ENCODE peak calls at places on chromosomes 13 and 19, in six cellular contexts. One of them, this sample, is unnamed.

GRCh38 chr19:7736148-7736547 is 4.2 kb upstream of the CLEC4G start:
- DNase-seq in thoracic aorta: no peak
- DNase-seq in heart right ventricle: no peak
- DNase-seq in brain microvascular endothelial cell: no peak
- DNase-seq in left ventricle myocardium inferior: no peak
- DNase-seq in OCI-LY7: no peak
- DNase-seq in this sample: no peak

GRCh38 chr19:535017-535835 is 3.7 kb downstream of the CDC34 start:
- DNase-seq in left ventricle myocardium inferior: no peak
- DNase-seq in heart right ventricle: no peak
- DNase-seq in thoracic aorta: no peak
- DNase-seq in OCI-LY7: no peak
- DNase-seq in brain microvascular endothelial cell: no peak
- DNase-seq in this sample: no peak

GRCh38 chr19:47239152-47239551 is 8.2 kb upstream of the BBC3 start:
- DNase-seq in left ventricle myocardium inferior: no peak
- DNase-seq in OCI-LY7: peak
- DNase-seq in thoracic aorta: no peak
- DNase-seq in heart right ventricle: no peak
- DNase-seq in brain microvascular endothelial cell: no peak
- DNase-seq in this sample: no peak

GRCh38 chr13:30334663-30335386 is 27.5 kb upstream of the KATNAL1 start:
- DNase-seq in heart right ventricle: no peak
- DNase-seq in left ventricle myocardium inferior: no peak
- DNase-seq in brain microvascular endothelial cell: no peak
- DNase-seq in thoracic aorta: no peak
- DNase-seq in OCI-LY7: peak
- DNase-seq in this sample: no peak

GRCh38 chr13:95870421-95870820 is 182.8 kb downstream of the UGGT2 start:
- DNase-seq in left ventricle myocardium inferior: no peak
- DNase-seq in OCI-LY7: no peak
- DNase-seq in thoracic aorta: no peak
- DNase-seq in heart right ventricle: no peak
- DNase-seq in brain microvascular endothelial cell: no peak
- DNase-seq in this sample: no peak

GRCh38 chr19:6233827-6234511 is 45.8 kb downstream of the MLLT1 start:
- DNase-seq in left ventricle myocardium inferior: peak
- DNase-seq in heart right ventricle: peak
- DNase-seq in thoracic aorta: no peak
- DNase-seq in OCI-LY7: no peak
- DNase-seq in brain microvascular endothelial cell: no peak
- DNase-seq in this sample: no peak

GRCh38 chr13:65112123-65113075 is 2117.7 kb downstream of the PCDH9 start:
- DNase-seq in thoracic aorta: no peak
- DNase-seq in left ventricle myocardium inferior: no peak
- DNase-seq in heart right ventricle: no peak
- DNase-seq in OCI-LY7: no peak
- DNase-seq in brain microvascular endothelial cell: peak
- DNase-seq in this sample: no peak

GRCh38 chr19:38707512-38708114 is 36.7 kb downstream of the CAPN12 start:
- DNase-seq in left ventricle myocardium inferior: peak
- DNase-seq in brain microvascular endothelial cell: peak
- DNase-seq in OCI-LY7: no peak
- DNase-seq in heart right ventricle: peak
- DNase-seq in thoracic aorta: no peak
- DNase-seq in this sample: no peak

GRCh38 chr19:532578-533484 is 1.3 kb downstream of the CDC34 start:
- DNase-seq in brain microvascular endothelial cell: peak
- DNase-seq in left ventricle myocardium inferior: peak
- DNase-seq in heart right ventricle: peak
- DNase-seq in OCI-LY7: peak
- DNase-seq in thoracic aorta: no peak
- DNase-seq in this sample: no peak

GRCh38 chr13:80273717-80274116 is 67.2 kb downstream of the SPRY2 start:
- DNase-seq in left ventricle myocardium inferior: no peak
- DNase-seq in heart right ventricle: no peak
- DNase-seq in OCI-LY7: no peak
- DNase-seq in brain microvascular endothelial cell: no peak
- DNase-seq in thoracic aorta: no peak
- DNase-seq in this sample: no peak

GRCh38 chr13:37602743-37603381 is 4.3 kb upstream of the POSTN start:
- DNase-seq in thoracic aorta: no peak
- DNase-seq in OCI-LY7: peak
- DNase-seq in left ventricle myocardium inferior: no peak
- DNase-seq in brain microvascular endothelial cell: no peak
- DNase-seq in heart right ventricle: no peak
- DNase-seq in this sample: no peak

GRCh38 chr13:35474551-35474950 is 1.9 kb downstream of the MAB21L1 start:
- DNase-seq in left ventricle myocardium inferior: no peak
- DNase-seq in OCI-LY7: no peak
- DNase-seq in heart right ventricle: no peak
- DNase-seq in thoracic aorta: no peak
- DNase-seq in brain microvascular endothelial cell: no peak
- DNase-seq in this sample: no peak

GRCh38 chr19:6275170-6275744 is 4.5 kb downstream of the MLLT1 start:
- DNase-seq in thoracic aorta: no peak
- DNase-seq in OCI-LY7: no peak
- DNase-seq in left ventricle myocardium inferior: no peak
- DNase-seq in brain microvascular endothelial cell: no peak
- DNase-seq in heart right ventricle: no peak
- DNase-seq in this sample: no peak

GRCh38 chr13:41199526-41199925 is 5.2 kb upstream of the KBTBD7 start:
- DNase-seq in heart right ventricle: no peak
- DNase-seq in left ventricle myocardium inferior: no peak
- DNase-seq in thoracic aorta: no peak
- DNase-seq in OCI-LY7: peak
- DNase-seq in brain microvascular endothelial cell: no peak
- DNase-seq in this sample: no peak

GRCh38 chr13:36509369-36509768 is 77.1 kb downstream of the CCNA1 start:
- DNase-seq in brain microvascular endothelial cell: no peak
- DNase-seq in heart right ventricle: no peak
- DNase-seq in thoracic aorta: no peak
- DNase-seq in OCI-LY7: no peak
- DNase-seq in left ventricle myocardium inferior: no peak
- DNase-seq in this sample: no peak

GRCh38 chr13:51845574-51846318 is 769 bp upstream of the TMEM272 start:
- DNase-seq in heart right ventricle: no peak
- DNase-seq in thoracic aorta: no peak
- DNase-seq in OCI-LY7: no peak
- DNase-seq in left ventricle myocardium inferior: no peak
- DNase-seq in brain microvascular endothelial cell: no peak
- DNase-seq in this sample: no peak

GRCh38 chr19:45882652-45883585 is 3.0 kb downstream of the IRF2BP1 start:
- DNase-seq in brain microvascular endothelial cell: peak
- DNase-seq in left ventricle myocardium inferior: peak
- DNase-seq in heart right ventricle: peak
- DNase-seq in thoracic aorta: no peak
- DNase-seq in OCI-LY7: peak
- DNase-seq in this sample: peak

GRCh38 chr19:44846455-44847143 is 502 bp downstream of the NECTIN2 start:
- DNase-seq in heart right ventricle: peak
- DNase-seq in OCI-LY7: no peak
- DNase-seq in brain microvascular endothelial cell: peak
- DNase-seq in thoracic aorta: no peak
- DNase-seq in left ventricle myocardium inferior: no peak
- DNase-seq in this sample: no peak

GRCh38 chr19:16851031-16851712 is 22.0 kb downstream of the SIN3B start:
- DNase-seq in thoracic aorta: no peak
- DNase-seq in OCI-LY7: no peak
- DNase-seq in left ventricle myocardium inferior: no peak
- DNase-seq in heart right ventricle: no peak
- DNase-seq in brain microvascular endothelial cell: peak
- DNase-seq in this sample: peak
- TF ChIP-seq CTCF in thoracic aorta: no peak
- TF ChIP-seq CTCF in OCI-LY7: no peak
- TF ChIP-seq CTCF in left ventricle myocardium inferior: no peak
- TF ChIP-seq CTCF in heart right ventricle: no peak
- TF ChIP-seq CTCF in brain microvascular endothelial cell: no peak
- TF ChIP-seq CTCF in this sample: no peak

GRCh38 chr13:74629985-74630384 is 495.8 kb upstream of the KLF12 start:
- DNase-seq in OCI-LY7: no peak
- DNase-seq in left ventricle myocardium inferior: no peak
- DNase-seq in heart right ventricle: no peak
- DNase-seq in brain microvascular endothelial cell: no peak
- DNase-seq in thoracic aorta: no peak
- DNase-seq in this sample: no peak
- H3K4me3 ChIP-seq in OCI-LY7: no peak
- H3K4me3 ChIP-seq in left ventricle myocardium inferior: no peak
- H3K4me3 ChIP-seq in heart right ventricle: no peak
- H3K4me3 ChIP-seq in brain microvascular endothelial cell: no peak
- H3K4me3 ChIP-seq in thoracic aorta: no peak
- H3K4me3 ChIP-seq in this sample: no peak

GRCh38 chr13:112796190-112796915 is 106.5 kb downstream of the ATP11A start:
- DNase-seq in heart right ventricle: no peak
- DNase-seq in left ventricle myocardium inferior: no peak
- DNase-seq in OCI-LY7: no peak
- DNase-seq in thoracic aorta: no peak
- DNase-seq in brain microvascular endothelial cell: no peak
- DNase-seq in this sample: no peak

GRCh38 chr13:112800057-112800456 is 110.2 kb downstream of the ATP11A start:
- DNase-seq in left ventricle myocardium inferior: no peak
- DNase-seq in brain microvascular endothelial cell: no peak
- DNase-seq in thoracic aorta: no peak
- DNase-seq in heart right ventricle: no peak
- DNase-seq in OCI-LY7: no peak
- DNase-seq in this sample: no peak

GRCh38 chr13:112802808-112803207 is 113.0 kb downstream of the ATP11A start:
- DNase-seq in heart right ventricle: no peak
- DNase-seq in OCI-LY7: no peak
- DNase-seq in left ventricle myocardium inferior: no peak
- DNase-seq in thoracic aorta: no peak
- DNase-seq in brain microvascular endothelial cell: no peak
- DNase-seq in this sample: no peak

GRCh38 chr13:112803422-112803821 is 113.6 kb downstream of the ATP11A start:
- DNase-seq in OCI-LY7: no peak
- DNase-seq in brain microvascular endothelial cell: no peak
- DNase-seq in left ventricle myocardium inferior: no peak
- DNase-seq in heart right ventricle: no peak
- DNase-seq in thoracic aorta: no peak
- DNase-seq in this sample: no peak

DNA sequence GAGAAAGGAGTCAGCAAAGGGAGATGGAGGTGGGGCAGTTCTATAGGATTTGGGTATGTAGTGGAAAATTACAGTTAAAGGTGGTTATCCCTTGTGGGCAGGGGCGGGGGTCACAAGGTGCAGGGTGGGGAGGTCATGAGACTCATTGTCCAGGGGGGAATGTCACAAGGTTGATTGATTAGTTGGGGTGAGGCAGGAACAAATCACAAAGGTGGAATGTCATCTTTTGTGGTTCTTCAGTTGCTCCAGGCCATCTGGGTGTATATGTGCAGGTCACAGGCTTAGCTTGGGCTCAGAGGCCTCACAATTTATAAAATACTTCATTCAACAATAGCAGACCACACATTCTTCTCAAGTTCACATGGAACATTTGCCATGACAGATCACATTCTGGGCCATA is 109.6 kb downstream of the ATP11A start:
- DNase-seq in OCI-LY7: no peak
- DNase-seq in thoracic aorta: no peak
- DNase-seq in brain microvascular endothelial cell: no peak
- DNase-seq in left ventricle myocardium inferior: no peak
- DNase-seq in heart right ventricle: no peak
- DNase-seq in this sample: no peak
- TF ChIP-seq CTCF in OCI-LY7: no peak
- TF ChIP-seq CTCF in thoracic aorta: no peak
- TF ChIP-seq CTCF in brain microvascular endothelial cell: no peak
- TF ChIP-seq CTCF in left ventricle myocardium inferior: no peak
- TF ChIP-seq CTCF in heart right ventricle: no peak
- TF ChIP-seq CTCF in this sample: no peak

GRCh38 chr19:49389406-49389805 is 1.4 kb downstream of the KASH5 start:
- DNase-seq in OCI-LY7: peak
- DNase-seq in brain microvascular endothelial cell: no peak
- DNase-seq in thoracic aorta: no peak
- DNase-seq in left ventricle myocardium inferior: no peak
- DNase-seq in heart right ventricle: no peak
- DNase-seq in this sample: no peak

GRCh38 chr19:49391581-49392399 is 3.7 kb downstream of the KASH5 start:
- DNase-seq in thoracic aorta: no peak
- DNase-seq in heart right ventricle: peak
- DNase-seq in brain microvascular endothelial cell: peak
- DNase-seq in left ventricle myocardium inferior: peak
- DNase-seq in OCI-LY7: peak
- DNase-seq in this sample: peak

GRCh38 chr19:49390131-49390977 is 2.3 kb downstream of the KASH5 start:
- DNase-seq in left ventricle myocardium inferior: no peak
- DNase-seq in thoracic aorta: no peak
- DNase-seq in heart right ventricle: no peak
- DNase-seq in OCI-LY7: peak
- DNase-seq in brain microvascular endothelial cell: no peak
- DNase-seq in this sample: no peak

GRCh38 chr19:49390978-49391304 is 2.9 kb downstream of the KASH5 start:
- DNase-seq in OCI-LY7: peak
- DNase-seq in thoracic aorta: no peak
- DNase-seq in left ventricle myocardium inferior: no peak
- DNase-seq in brain microvascular endothelial cell: no peak
- DNase-seq in heart right ventricle: no peak
- DNase-seq in this sample: no peak

GRCh38 chr19:49387936-49388372 is at the start of gene KASH5:
- DNase-seq in heart right ventricle: peak
- DNase-seq in brain microvascular endothelial cell: no peak
- DNase-seq in thoracic aorta: no peak
- DNase-seq in left ventricle myocardium inferior: peak
- DNase-seq in OCI-LY7: peak
- DNase-seq in this sample: no peak
- H3K4me3 ChIP-seq in heart right ventricle: no peak
- H3K4me3 ChIP-seq in brain microvascular endothelial cell: no peak
- H3K4me3 ChIP-seq in thoracic aorta: peak
- H3K4me3 ChIP-seq in left ventricle myocardium inferior: peak
- H3K4me3 ChIP-seq in OCI-LY7: peak
- H3K4me3 ChIP-seq in this sample: no peak

GRCh38 chr19:14271830-14272229 is 65.9 kb upstream of the ADGRL1 start:
- DNase-seq in brain microvascular endothelial cell: no peak
- DNase-seq in left ventricle myocardium inferior: no peak
- DNase-seq in thoracic aorta: no peak
- DNase-seq in heart right ventricle: no peak
- DNase-seq in OCI-LY7: no peak
- DNase-seq in this sample: no peak

GRCh38 chr19:14272623-14273022 is 66.7 kb upstream of the ADGRL1 start:
- DNase-seq in thoracic aorta: no peak
- DNase-seq in left ventricle myocardium inferior: no peak
- DNase-seq in OCI-LY7: no peak
- DNase-seq in brain microvascular endothelial cell: no peak
- DNase-seq in heart right ventricle: no peak
- DNase-seq in this sample: no peak

DNA sequence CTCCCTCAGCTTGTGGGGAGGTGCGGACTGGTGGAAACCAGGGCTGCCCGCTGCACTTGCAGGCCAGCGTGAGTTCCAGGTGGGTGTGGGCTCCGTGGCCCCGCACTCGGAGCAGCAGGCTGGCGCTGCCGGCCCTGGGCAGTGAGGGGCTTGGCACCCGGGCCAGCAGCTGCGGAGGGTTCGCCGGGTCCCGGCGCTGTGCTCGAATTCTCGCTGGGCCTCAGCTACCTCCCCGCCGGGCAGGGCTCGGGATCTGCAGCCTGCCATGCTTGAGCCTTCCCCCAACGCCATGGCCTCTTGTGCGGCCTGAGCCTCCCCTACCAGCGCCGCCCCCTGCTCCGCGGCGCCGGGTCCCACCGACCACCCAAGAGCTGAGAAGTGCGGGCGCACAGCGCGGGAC is 71.6 kb upstream of the ADGRL1 start:
- DNase-seq in left ventricle myocardium inferior: no peak
- DNase-seq in thoracic aorta: no peak
- DNase-seq in heart right ventricle: no peak
- DNase-seq in OCI-LY7: no peak
- DNase-seq in brain microvascular endothelial cell: no peak
- DNase-seq in this sample: no peak
- TF ChIP-seq CTCF in left ventricle myocardium inferior: no peak
- TF ChIP-seq CTCF in thoracic aorta: no peak
- TF ChIP-seq CTCF in heart right ventricle: no peak
- TF ChIP-seq CTCF in OCI-LY7: no peak
- TF ChIP-seq CTCF in brain microvascular endothelial cell: no peak
- TF ChIP-seq CTCF in this sample: no peak